ENCODE peak calls at places on chromosomes 11 and 22, in four cellular contexts. G, L, W and T are unnamed samples.

GRCh38 chr11:82733444-82734119 is at the start of gene FAM181B:
- DNase-seq in W (no peak), L (peak; percentile 64), G (peak; percentile 82), T (peak; percentile 84)

GRCh38 chr22:27784099-27784446 is 17.5 kb downstream of the MN1 start:
- DNase-seq in W (no peak), G (no peak), L (no peak), T (no peak)

GRCh38 chr11:117519170-117519569 is 191.5 kb downstream of the CEP164 start:
- DNase-seq in W (no peak), G (peak; percentile 78), L (no peak), T (no peak)

GRCh38 chr11:44536779-44537516 is 28.5 kb upstream of the CD82 start:
- DNase-seq in W (no peak), G (no peak), L (no peak), T (no peak)

GRCh38 chr11:65419460-65419772 is 3.2 kb upstream of the NEAT1 start:
- DNase-seq in G (no peak), L (peak; percentile 75), W (no peak), T (peak; percentile 85)

GRCh38 chr22:48950151-48950915 is 877.3 kb downstream of the BRD1 start:
- DNase-seq in W (no peak), G (peak; percentile 3), L (peak; percentile 60), T (peak; percentile 67)

GRCh38 chr11:235180-235997 is 753 bp downstream of the SIRT3 start:
- DNase-seq in L (peak; percentile 57), G (no peak), W (no peak), T (no peak)

GRCh38 chr11:96306933-96307747 is 35.9 kb downstream of the MAML2 start:
- DNase-seq in L (no peak), G (peak; percentile 94), W (peak; percentile 98), T (no peak)

GRCh38 chr22:50697667-50698506 is 25.3 kb downstream of the SHANK3 start:
- DNase-seq in L (peak; percentile 57), W (no peak), G (no peak), T (peak; percentile 61)

GRCh38 chr11:103806130-103806900 is 230.1 kb upstream of the DDI1 start:
- DNase-seq in W (peak; percentile 67), G (peak; percentile 20), L (no peak), T (no peak)

GRCh38 chr11:102006835-102007566 is 40.2 kb upstream of the CFAP300 start:
- DNase-seq in L (no peak), W (no peak), G (no peak), T (no peak)

GRCh38 chr11:121341609-121342008 is 49.0 kb downstream of the SC5D start:
- DNase-seq in G (no peak), W (no peak), L (no peak), T (no peak)

GRCh38 chr11:9765320-9766101 is 101.6 kb downstream of the SWAP70 start:
- DNase-seq in W (peak; percentile 88), G (peak; percentile 55), L (no peak), T (no peak)

GRCh38 chr11:61049854-61050253 is 52.4 kb upstream of the CD5 start:
- DNase-seq in G (no peak), W (no peak), L (peak; percentile 24), T (peak; percentile 74)

GRCh38 chr11:66568124-66568916 is at the start of gene CTSF:
- DNase-seq in G (no peak), W (peak; percentile 48), L (peak; percentile 89), T (peak; percentile 95)

GRCh38 chr11:2305140-2305861 is 3.5 kb downstream of the TSPAN32 start:
- DNase-seq in W (peak; percentile 51), L (peak; percentile 93), G (peak; percentile 88), T (peak; percentile 97)

GRCh38 chr22:26648761-26649363 is 8.5 kb upstream of the MIAT start:
- DNase-seq in L (no peak), W (no peak), G (no peak), T (no peak)

GRCh38 chr11:72189448-72190250 is 2.3 kb upstream of the FOLR1 start:
- DNase-seq in W (no peak), L (no peak), G (peak; percentile 46), T (no peak)

GRCh38 chr11:1542267-1542666 is 29.8 kb downstream of the DUSP8 start:
- DNase-seq in W (no peak), L (no peak), G (no peak), T (no peak)

GRCh38 chr11:114085965-114086364 is 26.5 kb downstream of the ZBTB16 start:
- DNase-seq in W (no peak), G (no peak), L (peak; percentile 50), T (no peak)

GRCh38 chr11:12540075-12540685 is 134.0 kb upstream of the TEAD1 start:
- DNase-seq in G (no peak), L (no peak), W (peak; percentile 81), T (no peak)

GRCh38 chr22:17792289-17792688 is 18.0 kb upstream of the BID start:
- DNase-seq in G (no peak), W (no peak), L (no peak), T (no peak)

GRCh38 chr11:116687458-116688201 is 85.2 kb downstream of the BUD13 start:
- DNase-seq in W (no peak), L (no peak), G (no peak), T (peak; percentile 47)

GRCh38 chr22:32536352-32536751 is 61.7 kb downstream of the FBXO7 start:
- DNase-seq in G (no peak), L (no peak), W (no peak), T (no peak)

GRCh38 chr11:112965601-112966125 is 4.4 kb downstream of the NCAM1 start:
- DNase-seq in L (no peak), G (no peak), W (no peak), T (no peak)

GRCh38 chr22:36818010-36818642 is 1.3 kb upstream of the PVALB start:
- DNase-seq in G (no peak), W (no peak), L (peak; percentile 31), T (no peak)

GRCh38 chr11:30990625-30991348 is 378.8 kb downstream of the DCDC1 start:
- DNase-seq in L (no peak), W (no peak), G (no peak), T (no peak)